ENCODE peak calls at places on chromosomes 13 and 19, in six cellular contexts. I is upper lobe of left lung, Y is tibial nerve, D is sigmoid colon, G is NB4, A is esophagus squamous epithelium. K is an unnamed sample.

GRCh38 chr19:53076984-53077383 is 26.2 kb downstream of the ZNF160 start:
- DNase-seq in A (no peak), I (peak), Y (no peak), G (peak), D (peak), K (no peak)

GRCh38 chr19:30170495-30171137 is 201.6 kb upstream of the ZNF536 start:
- DNase-seq in A (no peak), I (no peak), Y (no peak), D (no peak), G (no peak), K (no peak)

GRCh38 chr13:51797664-51798488 is 6.1 kb downstream of the DHRS12 start:
- DNase-seq in I (peak), A (no peak), D (peak), G (peak), Y (no peak), K (no peak)

GRCh38 chr19:14405758-14406644 is 13.1 kb downstream of the DDX39A start:
- DNase-seq in A (no peak), G (peak), I (peak), D (peak), Y (peak), K (peak)

GRCh38 chr19:1102407-1103106 is 1.2 kb upstream of the GPX4 start:
- DNase-seq in D (no peak), G (peak), I (peak), A (no peak), Y (no peak), K (no peak)

GRCh38 chr19:23116802-23117571 is at the start of gene ZNF730:
- DNase-seq in G (peak), A (no peak), I (peak), D (no peak), Y (peak), K (peak)

GRCh38 chr13:22256111-22256639 is 585.3 kb downstream of the FGF9 start:
- DNase-seq in A (no peak), D (no peak), G (no peak), Y (no peak), I (no peak), K (no peak)

GRCh38 chr13:48437381-48437780 is 24.5 kb upstream of the LPAR6 start:
- DNase-seq in A (no peak), I (no peak), G (no peak), Y (peak), D (peak), K (peak)

GRCh38 chr19:2733930-2734588 is 5.8 kb downstream of the SLC39A3 start:
- DNase-seq in D (no peak), G (peak), A (no peak), Y (no peak), I (no peak), K (no peak)

GRCh38 chr13:40440990-40441820 is 225.2 kb downstream of the FOXO1 start:
- DNase-seq in A (no peak), I (peak), G (no peak), Y (peak), D (peak), K (peak)

GRCh38 chr19:35596366-35596999 is 10.5 kb downstream of the PMIS2 start:
- DNase-seq in G (peak), Y (no peak), D (no peak), I (no peak), A (no peak), K (no peak)

GRCh38 chr19:24003537-24003936 is 83.5 kb upstream of the ZNF254 start:
- DNase-seq in G (no peak), Y (no peak), I (no peak), A (no peak), D (no peak), K (no peak)

GRCh38 chr19:36113895-36114762 is 546 bp downstream of the POLR2I start:
- DNase-seq in Y (no peak), D (no peak), I (peak), A (no peak), G (no peak), K (no peak)

GRCh38 chr19:10288662-10289166 is 1.0 kb upstream of the ICAM5 start:
- DNase-seq in D (no peak), A (no peak), G (peak), I (peak), Y (no peak), K (no peak)

GRCh38 chr13:79810671-79811070 is 329.7 kb downstream of the NDFIP2 start:
- DNase-seq in D (no peak), G (no peak), I (no peak), Y (no peak), A (no peak), K (no peak)

GRCh38 chr19:42005504-42005903 is 11.5 kb upstream of the ATP1A3 start:
- DNase-seq in G (no peak), D (no peak), Y (no peak), I (no peak), A (no peak), K (no peak)

GRCh38 chr19:38478273-38478971 is 44.9 kb downstream of the RYR1 start:
- DNase-seq in G (peak), Y (no peak), I (no peak), A (no peak), D (no peak), K (no peak)

GRCh38 chr13:74555291-74556001 is 421.2 kb upstream of the KLF12 start:
- DNase-seq in I (no peak), Y (no peak), D (no peak), A (no peak), G (peak), K (no peak)

GRCh38 chr13:90362718-90363117 is 984.8 kb upstream of the MIR17HG start:
- DNase-seq in I (no peak), D (no peak), A (no peak), G (peak), Y (no peak), K (no peak)

GRCh38 chr19:42255766-42256750 is 1.1 kb upstream of the ERF start:
- DNase-seq in Y (no peak), I (no peak), G (peak), A (no peak), D (peak), K (peak)

GRCh38 chr19:29489182-29489951 is 36.4 kb upstream of the VSTM2B start:
- DNase-seq in D (peak), I (peak), A (no peak), Y (no peak), G (no peak), K (no peak)

GRCh38 chr13:106533101-106533939 is 2.1 kb downstream of the EFNB2 start:
- DNase-seq in A (no peak), Y (peak), I (peak), D (peak), G (peak), K (peak)

GRCh38 chr13:67095621-67096020 is 134.5 kb downstream of the PCDH9 start:
- DNase-seq in G (no peak), Y (no peak), I (no peak), A (no peak), D (no peak), K (no peak)

GRCh38 chr19:46461537-46461936 is 9.8 kb downstream of the PNMA8A start:
- DNase-seq in G (no peak), I (no peak), Y (no peak), D (no peak), A (no peak), K (no peak)

GRCh38 chr13:43036386-43037220 is 13.2 kb downstream of the DNAJC15 start:
- DNase-seq in A (no peak), D (peak), Y (no peak), I (peak), G (no peak), K (no peak)

GRCh38 chr19:14094854-14095253 is 4.3 kb upstream of the SAMD1 start:
- DNase-seq in Y (no peak), D (no peak), I (no peak), G (no peak), A (no peak), K (no peak)

GRCh38 chr13:30577381-30577780 is 40.3 kb upstream of the USPL1 start:
- DNase-seq in D (no peak), I (peak), Y (no peak), G (peak), A (no peak), K (no peak)

GRCh38 chr13:30569901-30570576 is 47.7 kb upstream of the USPL1 start:
- DNase-seq in Y (no peak), D (peak), A (no peak), I (no peak), G (peak), K (no peak)

GRCh38 chr13:30567072-30567471 is 50.6 kb upstream of the USPL1 start:
- DNase-seq in G (no peak), A (no peak), D (no peak), Y (no peak), I (no peak), K (no peak)

GRCh38 chr13:30576528-30576927 is 41.2 kb upstream of the USPL1 start:
- DNase-seq in Y (no peak), A (no peak), D (no peak), G (peak), I (no peak), K (peak)

DNA sequence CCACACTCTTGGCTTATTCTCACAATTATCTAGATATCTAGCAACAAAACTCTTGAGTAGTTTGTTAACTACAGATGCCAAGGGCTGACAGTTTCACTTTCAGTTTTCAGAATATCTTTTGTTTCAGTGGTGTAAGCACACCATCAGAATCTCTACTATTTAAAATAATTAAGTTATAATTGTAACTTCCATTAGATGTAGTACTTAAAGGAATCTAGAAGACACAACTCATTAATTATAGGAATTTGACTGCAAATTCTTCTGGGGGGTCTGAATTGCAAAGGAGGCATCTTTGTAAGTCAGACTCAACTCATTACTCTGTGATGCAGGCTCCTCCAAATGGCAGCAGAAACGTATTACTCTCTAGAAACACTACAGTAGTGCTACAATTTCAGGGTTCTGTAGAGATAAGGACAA is 44.9 kb upstream of the USPL1 start:
- DNase-seq in I (peak), A (no peak), G (peak), D (no peak), Y (no peak), K (no peak)
- TF ChIP-seq POLR2A in I (no peak), A (no peak), G (no peak), D (no peak), Y (no peak), K (no peak)

GRCh38 chr19:7258840-7259395 is 35.3 kb downstream of the INSR start:
- DNase-seq in A (no peak), I (no peak), G (no peak), D (no peak), Y (no peak), K (no peak)
- TF ChIP-seq POLR2A in A (no peak), I (no peak), G (no peak), D (no peak), Y (no peak), K (no peak)

DNA sequence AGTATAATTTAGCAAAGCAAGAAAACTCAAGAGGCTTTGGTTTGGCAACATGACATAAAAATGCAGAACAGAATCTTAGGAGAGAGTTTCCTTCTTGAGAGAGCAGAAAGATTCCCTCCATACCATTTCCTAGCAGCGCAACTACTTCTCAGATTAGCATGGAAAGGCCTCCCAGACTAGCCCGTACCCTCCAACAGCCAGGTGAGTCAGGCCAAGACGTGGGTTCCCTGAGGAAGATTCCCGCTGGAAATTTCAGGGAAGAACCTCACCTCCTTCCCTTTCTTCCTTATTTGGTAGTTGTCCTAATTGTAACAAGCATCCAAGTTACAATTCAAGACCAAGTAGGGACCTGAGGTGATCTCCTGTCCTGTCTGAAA is 12.3 kb downstream of the COL4A2 start:
- DNase-seq in G (no peak), A (no peak), Y (no peak), D (no peak), I (no peak), K (no peak)
- TF ChIP-seq POLR2A in G (no peak), A (no peak), Y (no peak), D (no peak), I (no peak), K (no peak)

GRCh38 chr19:18514800-18515682 is 6.8 kb downstream of the ELL start:
- DNase-seq in D (peak), G (peak), I (peak), Y (no peak), A (no peak), K (peak)
- TF ChIP-seq POLR2A in D (no peak), G (no peak), I (no peak), Y (no peak), A (no peak), K (peak)

GRCh38 chr19:15452111-15453047 is 2.6 kb upstream of the WIZ start:
- DNase-seq in D (peak), A (no peak), G (peak), I (peak), Y (peak), K (peak)
- TF ChIP-seq POLR2A in D (peak), A (peak), G (no peak), I (peak), Y (peak), K (peak)

GRCh38 chr13:113608967-113609533 is 24.5 kb downstream of the TFDP1 start:
- DNase-seq in Y (no peak), A (no peak), I (no peak), D (no peak), G (no peak), K (no peak)

GRCh38 chr13:113607477-113608245 is 23.1 kb downstream of the TFDP1 start:
- DNase-seq in G (no peak), Y (no peak), A (no peak), I (peak), D (no peak), K (no peak)

GRCh38 chr13:113609616-113610015 is 25.1 kb downstream of the TFDP1 start:
- DNase-seq in A (no peak), D (no peak), I (no peak), G (no peak), Y (no peak), K (no peak)

GRCh38 chr13:113607056-113607455 is 22.5 kb downstream of the TFDP1 start:
- DNase-seq in A (no peak), Y (no peak), D (no peak), G (no peak), I (no peak), K (no peak)

DNA sequence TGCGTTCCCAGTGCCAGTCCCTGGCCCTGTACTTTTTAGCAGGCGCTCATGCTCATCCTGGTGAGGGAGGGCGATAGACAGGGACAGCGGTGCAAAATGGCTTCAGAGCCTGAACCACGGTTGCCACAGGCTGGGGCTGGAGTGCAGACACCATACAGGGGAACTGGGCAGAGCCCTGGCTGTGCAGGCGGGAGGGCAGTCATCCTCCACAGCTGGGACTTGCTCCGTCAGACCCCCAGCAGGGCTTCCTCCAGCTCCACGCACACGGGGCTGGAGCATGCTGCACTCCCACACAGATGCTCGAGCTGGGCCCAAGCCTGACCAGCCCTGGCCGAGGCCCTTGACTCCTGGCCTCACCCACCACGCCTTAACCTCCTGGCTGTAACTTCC is 23.7 kb downstream of the TFDP1 start:
- DNase-seq in Y (no peak), G (no peak), I (no peak), A (no peak), D (no peak), K (no peak)
- TF ChIP-seq POLR2A in Y (no peak), G (no peak), I (no peak), A (no peak), D (no peak), K (no peak)

GRCh38 chr19:7072541-7072940 is 3.0 kb downstream of the ZNF557 start:
- DNase-seq in G (no peak), A (no peak), I (no peak), Y (no peak), D (no peak), K (no peak)

GRCh38 chr19:7069904-7070226 is 362 bp downstream of the ZNF557 start:
- DNase-seq in I (no peak), D (no peak), G (no peak), A (no peak), Y (no peak), K (no peak)

GRCh38 chr19:7068599-7068998 is 904 bp upstream of the ZNF557 start:
- DNase-seq in D (no peak), A (no peak), G (no peak), Y (no peak), I (no peak), K (no peak)

GRCh38 chr19:7067716-7068115 is 1.8 kb upstream of the ZNF557 start:
- DNase-seq in A (no peak), G (no peak), Y (no peak), D (no peak), I (no peak), K (no peak)

GRCh38 chr19:7069042-7069903 is at the start of gene ZNF557:
- DNase-seq in Y (peak), G (peak), I (peak), A (peak), D (peak), K (peak)
- TF ChIP-seq POLR2A in Y (peak), G (peak), I (peak), A (peak), D (no peak), K (peak)